ENCODE peak calls at places on chromosomes 4 and X, in seven cellular contexts. C is kidney, D is pancreas, Q is heart right ventricle, E is SK-N-SH, N is sigmoid colon, U is GM23338. X is an unnamed sample.

GRCh38 chr4:108030332-108030731 is 40.6 kb downstream of the HADH start:
- DNase-seq in D (no peak), U (peak; percentile 68), E (peak; percentile 40), N (no peak), C (no peak), Q (no peak), X (peak; percentile 24)

GRCh38 chr4:159481936-159482335 is 379.1 kb downstream of the RAPGEF2 start:
- DNase-seq in E (no peak), D (no peak), C (no peak), N (no peak), Q (no peak), U (no peak), X (no peak)

GRCh38 chrX:36978886-36979285 is 29.3 kb upstream of the FAM47C start:
- DNase-seq in E (no peak), C (no peak), N (no peak), U (no peak), Q (no peak), D (no peak), X (no peak)

GRCh38 chrX:79568309-79568708 is 201.2 kb upstream of the ITM2A start:
- DNase-seq in U (no peak), D (no peak), C (no peak), E (no peak), N (no peak), Q (no peak), X (no peak)

GRCh38 chrX:100976211-100976610 is 6.7 kb downstream of the ARL13A start:
- DNase-seq in D (no peak), C (no peak), N (no peak), U (no peak), E (no peak), Q (no peak), X (no peak)

GRCh38 chr4:66590488-66591215 is 920.4 kb upstream of the EPHA5 start:
- DNase-seq in D (no peak), U (no peak), C (no peak), E (no peak), Q (no peak), N (no peak), X (no peak)

GRCh38 chr4:12265554-12265953 is 836.9 kb upstream of the HS3ST1 start:
- DNase-seq in C (no peak), D (no peak), N (no peak), U (no peak), E (no peak), Q (no peak), X (no peak)

GRCh38 chr4:73844352-73844751 is 7.9 kb downstream of the CXCL6 start:
- DNase-seq in U (no peak), N (no peak), C (no peak), E (no peak), D (no peak), Q (no peak), X (no peak)

GRCh38 chr4:130689182-130689581 is 1593.2 kb downstream of the C4orf33 start:
- DNase-seq in D (no peak), Q (no peak), C (no peak), U (no peak), N (no peak), E (no peak), X (no peak)

GRCh38 chr4:173415092-173415491 is 16.2 kb upstream of the SCRG1 start:
- DNase-seq in Q (no peak), C (no peak), E (no peak), N (no peak), D (no peak), U (no peak), X (no peak)

GRCh38 chr4:86302242-86302641 is 57.6 kb downstream of the MAPK10 start:
- DNase-seq in Q (peak; percentile 11), E (peak; percentile 36), U (peak; percentile 76), N (peak; percentile 88), D (no peak), C (peak; percentile 75), X (no peak)

GRCh38 chr4:56505269-56506109 is at the start of gene ARL9:
- DNase-seq in Q (peak; percentile 38), U (peak; percentile 87), C (peak; percentile 78), E (peak; percentile 15), D (peak; percentile 49), N (peak; percentile 78), X (peak; percentile 11)

GRCh38 chr4:74536557-74536956 is 91.6 kb downstream of the AREG start:
- DNase-seq in N (no peak), U (no peak), E (no peak), Q (no peak), D (no peak), C (no peak), X (no peak)

GRCh38 chr4:139986621-139987510 is 167.1 kb downstream of the MAML3 start:
- DNase-seq in N (no peak), U (no peak), E (peak; percentile 39), Q (no peak), C (no peak), D (no peak), X (no peak)

GRCh38 chrX:40174594-40175415 is 77.0 kb upstream of the BCOR start:
- DNase-seq in D (peak; percentile 64), N (peak; percentile 78), U (peak; percentile 56), E (peak; percentile 70), Q (peak; percentile 68), C (peak; percentile 84), X (no peak)

GRCh38 chrX:144275403-144275802 is 391.5 kb downstream of the UBE2NL start:
- DNase-seq in Q (no peak), C (no peak), E (no peak), U (no peak), D (no peak), N (no peak), X (no peak)

GRCh38 chr4:105551968-105552746 is at the start of gene ARHGEF38:
- DNase-seq in C (peak; percentile 85), U (peak; percentile 59), E (no peak), N (no peak), Q (no peak), D (peak; percentile 75), X (no peak)

GRCh38 chr4:177404980-177405379 is 37.3 kb downstream of the AGA start:
- DNase-seq in C (no peak), D (no peak), N (no peak), Q (no peak), U (no peak), E (no peak), X (no peak)

GRCh38 chr4:177403746-177404145 is 38.5 kb downstream of the AGA start:
- DNase-seq in N (no peak), D (no peak), C (no peak), E (no peak), U (no peak), Q (no peak), X (no peak)

GRCh38 chr4:177405508-177405907 is 36.7 kb downstream of the AGA start:
- DNase-seq in E (no peak), N (no peak), Q (no peak), D (no peak), C (no peak), U (no peak), X (no peak)

GRCh38 chr4:177401658-177402273 is 40.5 kb downstream of the AGA start:
- DNase-seq in E (no peak), U (no peak), N (no peak), C (no peak), Q (no peak), D (no peak), X (no peak)

GRCh38 chr4:177404342-177404741 is 37.9 kb downstream of the AGA start:
- DNase-seq in E (no peak), C (no peak), N (no peak), U (no peak), D (no peak), Q (no peak), X (no peak)
- H3K27ac ChIP-seq in E (no peak overlapping the region), C (no peak overlapping the region), N (no peak overlapping the region), U (no peak overlapping the region), D (no peak overlapping the region), Q (no peak overlapping the region), X (no peak overlapping the region)

DNA sequence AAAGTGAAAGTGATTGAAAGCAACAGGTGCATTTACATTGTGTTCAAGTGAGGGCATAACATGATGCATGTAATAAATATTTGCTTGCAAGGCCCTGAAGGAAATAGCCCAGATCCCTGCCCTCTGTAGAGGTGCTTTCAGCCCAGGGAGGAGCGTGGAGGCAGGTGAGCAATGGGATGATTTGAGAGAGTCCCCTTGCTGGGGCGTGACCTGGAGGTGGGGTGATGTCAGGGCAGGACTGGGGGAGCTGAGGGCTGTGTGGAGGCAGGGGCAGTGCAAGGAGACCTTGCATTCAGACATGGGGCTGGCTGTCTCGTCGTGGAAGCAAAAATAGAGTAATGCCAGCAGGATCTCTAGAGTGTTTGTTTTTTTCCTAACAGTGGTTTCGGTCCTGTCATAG is 39.5 kb upstream of the CLDN34 start:
- DNase-seq in Q (no peak), U (no peak), C (no peak), N (no peak), E (no peak), D (no peak), X (no peak)
- H3K27ac ChIP-seq in Q (no peak overlapping the region), U (peak overlapping the region; percentile 56), C (no peak overlapping the region), N (no peak overlapping the region), E (no peak overlapping the region), D (no peak overlapping the region), X (no peak overlapping the region)

DNA sequence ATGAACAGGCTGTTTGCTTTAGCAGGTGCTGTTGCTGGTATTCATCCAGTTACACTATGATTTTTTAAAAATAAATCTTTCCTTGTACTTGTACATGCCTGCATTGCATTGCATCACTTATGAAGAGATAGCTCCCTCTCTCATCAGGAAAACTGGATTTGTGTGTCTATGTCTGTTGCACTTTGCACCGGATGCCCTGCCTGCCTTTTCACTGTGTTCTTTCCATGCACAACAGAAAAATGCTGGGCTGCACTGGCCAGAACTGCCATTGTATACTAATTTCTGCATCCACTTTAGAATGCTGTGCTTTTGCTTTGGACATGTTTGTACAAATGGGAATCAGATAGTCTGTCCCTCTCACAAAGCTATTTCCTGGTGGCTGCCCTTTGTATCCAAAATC is 119.2 kb downstream of the MBNL3 start:
- DNase-seq in C (no peak), E (no peak), U (no peak), D (no peak), Q (no peak), N (no peak), X (no peak)
- H3K27ac ChIP-seq in C (no peak overlapping the region), E (no peak overlapping the region), U (no peak overlapping the region), D (no peak overlapping the region), Q (no peak overlapping the region), N (no peak overlapping the region), X (no peak overlapping the region)

GRCh38 chr4:83257811-83258210 is 26.8 kb downstream of the COQ2 start:
- DNase-seq in D (no peak), C (no peak), U (no peak), E (no peak), Q (no peak), N (no peak), X (no peak)

GRCh38 chr4:83252782-83253405 is 31.7 kb downstream of the COQ2 start:
- DNase-seq in Q (no peak), U (peak; percentile 90), C (no peak), N (peak; percentile 74), D (peak; percentile 62), E (peak; percentile 36), X (no peak)

GRCh38 chr4:83258463-83258862 is 26.1 kb downstream of the COQ2 start:
- DNase-seq in Q (no peak), C (no peak), D (no peak), U (no peak), E (no peak), N (no peak), X (no peak)

GRCh38 chr4:83259586-83259985 is 25.0 kb downstream of the COQ2 start:
- DNase-seq in E (no peak), U (no peak), C (no peak), D (no peak), N (no peak), Q (no peak), X (no peak)

GRCh38 chr4:83255584-83255983 is 29.0 kb downstream of the COQ2 start:
- DNase-seq in E (no peak), D (no peak), N (no peak), Q (no peak), C (no peak), U (no peak), X (no peak)
- H3K27ac ChIP-seq in E (no peak overlapping the region), D (no peak overlapping the region), N (no peak overlapping the region), Q (no peak overlapping the region), C (no peak overlapping the region), U (no peak overlapping the region), X (peak overlapping the region; percentile 21)